ENCODE peak calls at places on chromosome 22, in nine cellular contexts. B, Y, Z, V, R, I, K, O and A are unnamed samples. For H3K4me1, the result is how much of the 10 kb centered on the place peaks cover.

GRCh38 chr22:20957118-20957690 is 9.9 kb upstream of the AIFM3 start:
- DNase-seq in Y (peak), R (peak), K (peak), Z (no peak), I (peak), V (peak), B (no peak), O (no peak), A (no peak)

GRCh38 chr22:34850010-34850409 is 215.9 kb upstream of the ISX start:
- DNase-seq in R (no peak), K (peak), V (no peak), O (no peak), Z (no peak), Y (no peak), I (no peak), B (no peak), A (no peak)

GRCh38 chr22:42697542-42698013 is 23.1 kb downstream of the A4GALT start:
- DNase-seq in Y (no peak), I (peak), K (peak), V (peak), R (peak), O (peak), B (no peak), Z (no peak), A (no peak)

GRCh38 chr22:37659066-37659896 is 758 bp downstream of the PDXP start:
- DNase-seq in I (no peak), K (no peak), O (no peak), Y (no peak), Z (no peak), V (no peak), B (no peak), R (no peak), A (no peak)

GRCh38 chr22:25482868-25483639 is 81.4 kb upstream of the GRK3 start:
- DNase-seq in O (peak), R (no peak), V (no peak), B (no peak), K (no peak), Y (no peak), Z (no peak), I (no peak), A (peak)

GRCh38 chr22:49966716-49967332 is 6.3 kb downstream of the PIM3 start:
- DNase-seq in R (peak), K (no peak), Y (peak), O (no peak), B (no peak), V (peak), I (peak), Z (peak), A (peak)

GRCh38 chr22:50293441-50294318 is 13.8 kb downstream of the PLXNB2 start:
- DNase-seq in I (peak), R (peak), V (peak), Z (peak), Y (peak), B (no peak), O (peak), K (peak), A (peak)

GRCh38 chr22:42857845-42858481 is 890 bp upstream of the ARFGAP3 start:
- DNase-seq in Y (no peak), Z (no peak), B (no peak), I (no peak), O (no peak), R (no peak), V (no peak), K (no peak), A (peak)

GRCh38 chr22:24554316-24555159 is at the start of gene GUCD1:
- DNase-seq in B (no peak), O (peak), I (peak), Y (peak), V (peak), Z (no peak), K (peak), R (peak), A (peak)

GRCh38 chr22:41417622-41418390 is 28.8 kb downstream of the TOB2 start:
- DNase-seq in R (no peak), K (peak), O (no peak), B (no peak), Y (no peak), Z (peak), I (no peak), V (peak), A (peak)

GRCh38 chr22:38230108-38230825 is 28.5 kb downstream of the MAFF start:
- DNase-seq in K (no peak), B (no peak), Y (peak), Z (no peak), O (no peak), I (peak), V (no peak), R (peak), A (no peak)

GRCh38 chr22:33565580-33565995 is 354.7 kb downstream of the LARGE1 start:
- DNase-seq in V (no peak), I (no peak), Y (no peak), K (no peak), B (no peak), R (peak), Z (no peak), O (no peak), A (no peak)

DNA sequence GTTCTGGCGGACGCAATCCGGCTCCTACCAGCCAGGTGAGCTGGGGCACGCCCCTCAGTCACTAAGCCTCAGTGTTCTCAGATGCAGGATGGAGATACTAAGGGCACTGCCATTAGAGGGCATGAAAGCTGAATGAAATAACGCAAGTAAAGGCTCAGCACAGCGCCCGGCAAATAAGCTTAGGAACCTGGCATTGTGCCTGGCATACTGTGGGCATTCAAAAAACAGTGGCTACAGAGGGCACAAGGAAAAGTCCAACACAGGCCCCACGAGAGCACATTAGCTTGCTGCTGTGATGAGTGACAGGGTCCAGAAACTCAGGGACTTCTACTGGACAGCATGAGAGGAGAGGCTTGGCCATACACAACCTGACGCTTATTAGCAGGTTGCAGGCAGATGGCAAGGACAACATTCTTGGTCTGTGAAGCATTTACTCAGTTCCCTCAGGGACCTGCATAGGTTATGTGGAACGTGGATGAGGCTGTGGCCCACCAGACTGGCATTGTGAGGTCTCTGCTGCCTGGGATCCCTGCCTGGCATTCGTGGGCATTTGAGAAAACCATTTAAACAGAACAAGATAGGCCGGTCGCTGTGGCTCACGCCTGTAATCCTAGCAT is 12.2 kb downstream of the TXN2 start:
- DNase-seq in O (no peak), K (no peak), B (no peak), Z (no peak), I (no peak), Y (no peak), R (no peak), V (no peak), A (no peak)
- H3K4me1 ChIP-seq in O (half or more), K (half or more), B (under half), Z (under half), I (under half), Y (under half), R (under half), V (half or more), A (under half)

DNA sequence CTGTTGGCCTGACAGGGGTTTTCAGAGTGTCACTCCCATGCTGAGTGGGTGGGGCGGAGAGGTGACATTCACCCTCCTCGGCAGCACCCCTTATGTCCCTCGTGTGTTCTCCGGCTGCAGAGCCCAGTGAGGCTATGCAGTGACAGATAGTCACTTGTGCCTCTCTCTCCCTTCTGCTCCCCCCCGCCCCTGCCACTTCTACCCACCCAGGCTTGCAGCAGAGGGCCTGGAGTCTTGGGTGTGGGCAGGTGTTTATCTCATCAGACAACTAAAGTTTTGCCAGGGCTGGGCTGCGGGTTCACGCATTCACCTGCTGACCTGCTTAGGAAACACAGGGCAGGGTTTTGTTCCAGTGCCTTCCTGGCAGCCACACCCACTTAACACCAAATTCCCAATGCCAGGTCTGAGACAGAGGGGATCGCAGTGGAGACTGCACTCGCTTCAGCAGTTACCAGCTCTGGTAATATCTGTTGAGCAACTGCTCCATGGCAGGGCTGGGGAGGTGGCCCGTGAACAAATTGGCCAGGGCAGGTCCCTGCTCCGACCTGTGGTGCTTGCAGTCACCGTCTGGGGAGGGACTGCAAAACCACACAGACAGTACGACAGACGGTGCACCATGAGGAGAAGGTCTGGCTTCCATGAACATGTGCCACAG is 50.5 kb upstream of the ADA2 start:
- DNase-seq in K (no peak), Y (no peak), R (no peak), O (no peak), Z (no peak), I (peak), V (no peak), B (no peak), A (no peak)
- H3K27ac ChIP-seq in K (no peak), Y (no peak), R (no peak), O (no peak), Z (no peak), I (no peak), V (no peak), B (no peak), A (no peak)

DNA sequence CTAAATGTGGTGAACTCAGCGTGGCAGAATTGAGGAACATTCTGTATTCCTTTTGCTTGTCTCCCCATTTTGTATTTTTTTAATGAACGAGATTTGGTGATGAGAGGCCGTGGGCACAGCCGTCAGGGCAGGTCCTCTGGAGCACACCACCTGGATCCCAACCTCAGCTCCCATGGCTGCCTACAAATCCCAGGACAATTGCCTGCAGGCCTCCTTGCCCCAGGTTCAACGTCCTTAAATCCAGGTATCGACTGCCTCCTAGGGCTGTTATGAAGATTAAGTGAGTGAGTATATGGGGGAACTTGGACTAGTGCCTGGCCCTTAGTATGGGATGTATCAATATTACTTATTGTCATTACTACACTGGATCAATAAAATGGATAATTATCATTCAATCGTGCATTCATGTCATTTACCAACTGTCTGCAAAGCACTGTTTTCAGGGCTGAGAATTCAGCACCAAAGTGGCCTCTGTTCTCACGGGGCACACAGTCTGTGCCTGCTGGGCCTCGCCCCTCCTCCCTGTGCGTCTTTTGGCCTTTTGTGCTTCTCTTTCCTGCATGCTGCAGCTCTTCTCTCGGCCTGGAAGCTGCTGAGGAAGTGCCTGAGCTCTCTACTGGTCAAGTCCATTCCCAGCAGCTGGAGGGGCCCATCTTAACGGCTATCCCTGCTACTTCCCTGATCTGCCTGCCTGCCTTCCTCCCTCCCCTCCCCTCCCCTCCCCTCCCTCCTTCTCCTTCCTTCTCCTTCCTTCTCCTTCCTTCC is 1343.7 kb downstream of the BRD1 start:
- DNase-seq in Z (no peak), B (no peak), V (no peak), I (peak), R (no peak), O (no peak), Y (peak), K (no peak), A (no peak)
- H3K4me1 ChIP-seq in Z (under half), B (under half), V (under half), I (under half), R (under half), O (under half), Y (under half), K (under half), A (under half)

DNA sequence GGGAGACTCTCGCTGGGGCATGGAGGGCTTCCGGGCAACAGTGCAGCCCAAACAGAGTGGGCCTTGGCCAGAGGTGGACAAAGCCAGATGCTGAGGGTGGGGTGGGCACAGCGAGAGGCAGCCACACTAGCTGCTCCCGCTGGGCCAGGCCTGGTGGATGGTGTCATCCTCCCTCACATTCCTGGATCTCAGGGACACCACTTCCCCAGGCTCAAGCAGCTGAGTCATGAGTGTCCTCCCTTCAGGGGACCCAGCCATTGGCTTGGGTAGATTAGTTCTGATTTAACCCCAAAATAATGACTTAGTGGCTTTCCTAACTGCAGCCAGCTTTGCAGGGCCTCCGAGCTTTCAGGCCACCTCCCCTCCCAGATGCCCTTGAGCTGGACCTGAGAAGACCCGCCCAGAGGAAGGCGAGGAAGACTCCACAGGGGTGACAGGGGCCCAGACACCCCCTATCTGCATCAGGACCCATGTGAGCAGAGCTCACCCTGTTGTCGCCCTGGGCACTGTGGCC is 25.9 kb upstream of the WNT7B start:
- DNase-seq in K (peak), Z (no peak), I (no peak), V (peak), B (no peak), O (no peak), R (no peak), Y (no peak), A (peak)
- H3K27ac ChIP-seq in K (peak), Z (no peak), I (no peak), V (no peak), B (no peak), O (no peak), R (no peak), Y (no peak), A (peak)

GRCh38 chr22:31211504-31211861 is 615 bp upstream of the LIMK2 start:
- DNase-seq in O (no peak), K (no peak), Y (no peak), Z (no peak), R (no peak), B (no peak), V (no peak), I (no peak), A (no peak)
- H3K4me1 ChIP-seq in O (under half), K (under half), Y (under half), Z (under half), R (under half), B (under half), V (under half), I (under half), A (under half)

DNA sequence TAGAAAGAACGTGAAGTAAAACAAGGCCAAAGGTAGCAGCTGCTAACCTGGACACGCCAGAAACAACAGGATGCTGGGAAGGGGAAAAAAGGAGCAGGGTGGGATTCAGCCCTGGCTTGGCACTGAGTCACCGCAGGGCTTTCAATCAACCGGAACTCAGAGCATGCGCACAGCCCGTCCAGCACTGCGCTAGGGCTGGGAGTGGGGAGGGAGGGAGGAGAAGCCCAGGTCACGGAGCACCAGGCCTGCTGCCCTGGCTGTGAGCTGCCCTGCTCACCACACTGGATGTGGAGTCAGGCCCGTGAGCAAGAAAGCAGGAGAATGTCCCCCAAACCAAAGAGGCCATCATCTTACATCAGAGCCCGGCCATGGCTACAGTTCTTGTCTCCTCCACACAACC is 51.5 kb downstream of the APOL1 start:
- DNase-seq in O (no peak), K (no peak), Z (no peak), Y (no peak), B (no peak), R (no peak), V (no peak), I (no peak), A (no peak)
- H3K27ac ChIP-seq in O (no peak), K (peak), Z (peak), Y (no peak), B (no peak), R (no peak), V (no peak), I (no peak), A (peak)

DNA sequence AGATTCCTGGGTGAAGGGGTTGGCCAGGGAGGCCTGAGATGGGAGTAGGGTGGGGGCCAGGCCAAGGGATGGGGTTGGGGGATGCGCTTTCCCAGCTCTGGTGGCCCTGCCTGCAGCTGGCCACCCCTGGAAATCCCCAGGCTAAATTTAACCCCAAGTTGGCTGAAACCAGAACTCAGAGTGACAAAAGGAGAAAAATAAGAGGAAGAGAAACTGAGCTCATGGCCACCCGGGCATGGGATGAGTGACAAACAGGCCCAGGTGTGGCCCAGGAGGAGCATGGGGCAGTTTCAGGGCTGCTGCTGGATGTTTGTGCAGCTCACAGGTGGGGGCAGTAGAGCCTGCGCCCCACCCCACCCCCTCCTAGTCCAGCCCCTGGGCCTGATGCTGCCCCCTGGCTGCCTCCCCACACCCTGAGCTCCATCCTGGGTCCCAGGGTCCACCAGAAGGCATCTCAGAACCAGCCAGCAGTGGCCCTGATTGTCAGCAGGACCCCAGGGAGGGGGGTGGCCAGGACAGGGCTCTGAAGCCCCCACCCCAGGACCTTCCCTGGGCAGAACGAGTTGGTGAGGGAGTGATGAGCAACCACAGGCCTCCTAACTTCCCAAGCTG is 48.0 kb downstream of the IGLL5 start:
- DNase-seq in V (peak), I (peak), Y (no peak), O (no peak), R (no peak), Z (no peak), B (no peak), K (no peak), A (no peak)
- H3K4me1 ChIP-seq in V (under half), I (under half), Y (under half), O (under half), R (under half), Z (under half), B (under half), K (under half), A (under half)

GRCh38 chr22:39456262-39457046 is at the start of gene MGAT3:
- DNase-seq in R (no peak), O (no peak), B (no peak), V (no peak), Y (no peak), K (no peak), I (no peak), Z (no peak), A (no peak)

GRCh38 chr22:39459681-39460080 is 2.9 kb downstream of the MGAT3 start:
- DNase-seq in Z (no peak), B (no peak), K (no peak), V (no peak), O (no peak), I (no peak), Y (no peak), R (no peak), A (no peak)

GRCh38 chr22:39458443-39459083 is 1.8 kb downstream of the MGAT3 start:
- DNase-seq in K (no peak), B (no peak), O (no peak), Z (no peak), R (no peak), I (no peak), Y (no peak), V (no peak), A (no peak)

GRCh38 chr22:39457546-39458442 is 982 bp downstream of the MGAT3 start:
- DNase-seq in I (no peak), Y (peak), V (no peak), Z (no peak), O (no peak), K (no peak), R (peak), B (no peak), A (no peak)

GRCh38 chr22:39457047-39457545 is 284 bp downstream of the MGAT3 start:
- DNase-seq in Y (peak), Z (no peak), R (no peak), B (no peak), V (no peak), K (no peak), I (no peak), O (no peak), A (no peak)
- H3K27ac ChIP-seq in Y (no peak), Z (no peak), R (peak), B (no peak), V (no peak), K (no peak), I (no peak), O (no peak), A (no peak)

GRCh38 chr22:26484360-26484706 is 656 bp downstream of the SRRD start:
- DNase-seq in Y (no peak), B (no peak), V (no peak), O (no peak), K (no peak), I (no peak), R (no peak), Z (no peak), A (no peak)
- H3K4me1 ChIP-seq in Y (under half), B (under half), V (half or more), O (under half), K (under half), I (under half), R (under half), Z (under half), A (half or more)

GRCh38 chr22:26746311-26746710 is 88.9 kb downstream of the MIAT start:
- DNase-seq in I (no peak), R (no peak), O (no peak), Y (no peak), V (no peak), K (no peak), B (no peak), Z (no peak), A (no peak)
- H3K27ac ChIP-seq in I (no peak), R (no peak), O (no peak), Y (no peak), V (no peak), K (no peak), B (no peak), Z (no peak), A (no peak)